ENCODE peak calls at places on chromosomes 2 and 18, in four cellular contexts. One of them, this sample, is unnamed.

GRCh38 chr2:96110621-96111256 is 5.6 kb downstream of the ADRA2B start:
- DNase-seq in stimulated activated CD4-positive, alpha-beta T cell treated with anti-CD3 and anti-CD28 coated beads, Interleukin-4, amount 100 ng/mL, for 4 hours: no peak
- DNase-seq in iris pigment epithelial cell: no peak
- DNase-seq in stimulated activated CD8-positive, alpha-beta memory T cell treated with anti-CD3 and anti-CD28 coated beads, Interleukin-7, amount 100 ng/mL, for 24 hours: no peak
- DNase-seq in this sample: no peak

GRCh38 chr2:13584020-13584419 is 867.3 kb downstream of the TRIB2 start:
- DNase-seq in stimulated activated CD4-positive, alpha-beta T cell treated with anti-CD3 and anti-CD28 coated beads, Interleukin-4, amount 100 ng/mL, for 4 hours: no peak
- DNase-seq in stimulated activated CD8-positive, alpha-beta memory T cell treated with anti-CD3 and anti-CD28 coated beads, Interleukin-7, amount 100 ng/mL, for 24 hours: no peak
- DNase-seq in iris pigment epithelial cell: no peak
- DNase-seq in this sample: no peak

GRCh38 chr18:48363167-48363566 is 46.0 kb downstream of the ZBTB7C start:
- DNase-seq in iris pigment epithelial cell: no peak
- DNase-seq in stimulated activated CD4-positive, alpha-beta T cell treated with anti-CD3 and anti-CD28 coated beads, Interleukin-4, amount 100 ng/mL, for 4 hours: no peak
- DNase-seq in stimulated activated CD8-positive, alpha-beta memory T cell treated with anti-CD3 and anti-CD28 coated beads, Interleukin-7, amount 100 ng/mL, for 24 hours: no peak
- DNase-seq in this sample: no peak

GRCh38 chr2:143745060-143745459 is 615.8 kb downstream of the ARHGAP15 start:
- DNase-seq in iris pigment epithelial cell: no peak
- DNase-seq in stimulated activated CD8-positive, alpha-beta memory T cell treated with anti-CD3 and anti-CD28 coated beads, Interleukin-7, amount 100 ng/mL, for 24 hours: no peak
- DNase-seq in stimulated activated CD4-positive, alpha-beta T cell treated with anti-CD3 and anti-CD28 coated beads, Interleukin-4, amount 100 ng/mL, for 4 hours: no peak
- DNase-seq in this sample: no peak

GRCh38 chr18:8615397-8616025 is 6.3 kb downstream of the RAB12 start:
- DNase-seq in stimulated activated CD8-positive, alpha-beta memory T cell treated with anti-CD3 and anti-CD28 coated beads, Interleukin-7, amount 100 ng/mL, for 24 hours: no peak
- DNase-seq in stimulated activated CD4-positive, alpha-beta T cell treated with anti-CD3 and anti-CD28 coated beads, Interleukin-4, amount 100 ng/mL, for 4 hours: no peak
- DNase-seq in iris pigment epithelial cell: peak; percentile 91
- DNase-seq in this sample: no peak

GRCh38 chr2:85843543-85843942 is 45.2 kb downstream of the ST3GAL5 start:
- DNase-seq in iris pigment epithelial cell: peak; percentile 22
- DNase-seq in stimulated activated CD4-positive, alpha-beta T cell treated with anti-CD3 and anti-CD28 coated beads, Interleukin-4, amount 100 ng/mL, for 4 hours: no peak
- DNase-seq in stimulated activated CD8-positive, alpha-beta memory T cell treated with anti-CD3 and anti-CD28 coated beads, Interleukin-7, amount 100 ng/mL, for 24 hours: peak; percentile 32
- DNase-seq in this sample: peak; percentile 25

GRCh38 chr2:241798631-241799521 is 10.1 kb upstream of the NEU4 start:
- DNase-seq in stimulated activated CD8-positive, alpha-beta memory T cell treated with anti-CD3 and anti-CD28 coated beads, Interleukin-7, amount 100 ng/mL, for 24 hours: no peak
- DNase-seq in iris pigment epithelial cell: no peak
- DNase-seq in stimulated activated CD4-positive, alpha-beta T cell treated with anti-CD3 and anti-CD28 coated beads, Interleukin-4, amount 100 ng/mL, for 4 hours: no peak
- DNase-seq in this sample: no peak

GRCh38 chr2:236531991-236532390 is 37.6 kb upstream of the ACKR3 start:
- DNase-seq in stimulated activated CD4-positive, alpha-beta T cell treated with anti-CD3 and anti-CD28 coated beads, Interleukin-4, amount 100 ng/mL, for 4 hours: no peak
- DNase-seq in iris pigment epithelial cell: no peak
- DNase-seq in stimulated activated CD8-positive, alpha-beta memory T cell treated with anti-CD3 and anti-CD28 coated beads, Interleukin-7, amount 100 ng/mL, for 24 hours: no peak
- DNase-seq in this sample: no peak

GRCh38 chr2:226799976-226800940 is 638 bp upstream of the IRS1 start:
- DNase-seq in stimulated activated CD8-positive, alpha-beta memory T cell treated with anti-CD3 and anti-CD28 coated beads, Interleukin-7, amount 100 ng/mL, for 24 hours: no peak
- DNase-seq in stimulated activated CD4-positive, alpha-beta T cell treated with anti-CD3 and anti-CD28 coated beads, Interleukin-4, amount 100 ng/mL, for 4 hours: no peak
- DNase-seq in iris pigment epithelial cell: peak; percentile 42
- DNase-seq in this sample: peak; percentile 19

GRCh38 chr2:234377761-234378341 is 119.0 kb downstream of the ARL4C start:
- DNase-seq in iris pigment epithelial cell: peak; percentile 40
- DNase-seq in stimulated activated CD8-positive, alpha-beta memory T cell treated with anti-CD3 and anti-CD28 coated beads, Interleukin-7, amount 100 ng/mL, for 24 hours: no peak
- DNase-seq in stimulated activated CD4-positive, alpha-beta T cell treated with anti-CD3 and anti-CD28 coated beads, Interleukin-4, amount 100 ng/mL, for 4 hours: no peak
- DNase-seq in this sample: no peak

GRCh38 chr2:220521591-220521990 is 894.2 kb downstream of the SLC4A3 start:
- DNase-seq in stimulated activated CD8-positive, alpha-beta memory T cell treated with anti-CD3 and anti-CD28 coated beads, Interleukin-7, amount 100 ng/mL, for 24 hours: no peak
- DNase-seq in stimulated activated CD4-positive, alpha-beta T cell treated with anti-CD3 and anti-CD28 coated beads, Interleukin-4, amount 100 ng/mL, for 4 hours: no peak
- DNase-seq in iris pigment epithelial cell: no peak
- DNase-seq in this sample: no peak

GRCh38 chr2:152532241-152532640 is 185.0 kb downstream of the PRPF40A start:
- DNase-seq in stimulated activated CD4-positive, alpha-beta T cell treated with anti-CD3 and anti-CD28 coated beads, Interleukin-4, amount 100 ng/mL, for 4 hours: no peak
- DNase-seq in iris pigment epithelial cell: no peak
- DNase-seq in stimulated activated CD8-positive, alpha-beta memory T cell treated with anti-CD3 and anti-CD28 coated beads, Interleukin-7, amount 100 ng/mL, for 24 hours: no peak
- DNase-seq in this sample: no peak

GRCh38 chr2:191202881-191203397 is 42.3 kb upstream of the MYO1B start:
- DNase-seq in iris pigment epithelial cell: peak; percentile 27
- DNase-seq in stimulated activated CD4-positive, alpha-beta T cell treated with anti-CD3 and anti-CD28 coated beads, Interleukin-4, amount 100 ng/mL, for 4 hours: no peak
- DNase-seq in stimulated activated CD8-positive, alpha-beta memory T cell treated with anti-CD3 and anti-CD28 coated beads, Interleukin-7, amount 100 ng/mL, for 24 hours: no peak
- DNase-seq in this sample: no peak

GRCh38 chr2:171824086-171824485 is 70.0 kb downstream of the SLC25A12 start:
- DNase-seq in stimulated activated CD4-positive, alpha-beta T cell treated with anti-CD3 and anti-CD28 coated beads, Interleukin-4, amount 100 ng/mL, for 4 hours: no peak
- DNase-seq in iris pigment epithelial cell: peak; percentile 84
- DNase-seq in stimulated activated CD8-positive, alpha-beta memory T cell treated with anti-CD3 and anti-CD28 coated beads, Interleukin-7, amount 100 ng/mL, for 24 hours: no peak
- DNase-seq in this sample: no peak

GRCh38 chr2:16653799-16654198 is 11.8 kb downstream of the CYRIA start:
- DNase-seq in iris pigment epithelial cell: no peak
- DNase-seq in stimulated activated CD4-positive, alpha-beta T cell treated with anti-CD3 and anti-CD28 coated beads, Interleukin-4, amount 100 ng/mL, for 4 hours: no peak
- DNase-seq in stimulated activated CD8-positive, alpha-beta memory T cell treated with anti-CD3 and anti-CD28 coated beads, Interleukin-7, amount 100 ng/mL, for 24 hours: no peak
- DNase-seq in this sample: no peak

GRCh38 chr2:237474931-237475703 is 11.9 kb upstream of the MLPH start:
- DNase-seq in iris pigment epithelial cell: peak; percentile 82
- DNase-seq in stimulated activated CD4-positive, alpha-beta T cell treated with anti-CD3 and anti-CD28 coated beads, Interleukin-4, amount 100 ng/mL, for 4 hours: peak; percentile 67
- DNase-seq in stimulated activated CD8-positive, alpha-beta memory T cell treated with anti-CD3 and anti-CD28 coated beads, Interleukin-7, amount 100 ng/mL, for 24 hours: peak; percentile 52
- DNase-seq in this sample: peak; percentile 77

GRCh38 chr2:99670768-99671734 is 181.2 kb upstream of the REV1 start:
- DNase-seq in stimulated activated CD4-positive, alpha-beta T cell treated with anti-CD3 and anti-CD28 coated beads, Interleukin-4, amount 100 ng/mL, for 4 hours: no peak
- DNase-seq in stimulated activated CD8-positive, alpha-beta memory T cell treated with anti-CD3 and anti-CD28 coated beads, Interleukin-7, amount 100 ng/mL, for 24 hours: no peak
- DNase-seq in iris pigment epithelial cell: no peak
- DNase-seq in this sample: no peak

GRCh38 chr2:237201461-237202287 is 116.0 kb downstream of the COPS8 start:
- DNase-seq in iris pigment epithelial cell: peak; percentile 84
- DNase-seq in stimulated activated CD8-positive, alpha-beta memory T cell treated with anti-CD3 and anti-CD28 coated beads, Interleukin-7, amount 100 ng/mL, for 24 hours: no peak
- DNase-seq in stimulated activated CD4-positive, alpha-beta T cell treated with anti-CD3 and anti-CD28 coated beads, Interleukin-4, amount 100 ng/mL, for 4 hours: no peak
- DNase-seq in this sample: no peak

GRCh38 chr2:178265851-178266250 is 71.5 kb downstream of the OSBPL6 start:
- DNase-seq in stimulated activated CD4-positive, alpha-beta T cell treated with anti-CD3 and anti-CD28 coated beads, Interleukin-4, amount 100 ng/mL, for 4 hours: no peak
- DNase-seq in iris pigment epithelial cell: no peak
- DNase-seq in stimulated activated CD8-positive, alpha-beta memory T cell treated with anti-CD3 and anti-CD28 coated beads, Interleukin-7, amount 100 ng/mL, for 24 hours: no peak
- DNase-seq in this sample: no peak

GRCh38 chr18:27411911-27412310 is 226.8 kb upstream of the CHST9 start:
- DNase-seq in iris pigment epithelial cell: peak; percentile 39
- DNase-seq in stimulated activated CD8-positive, alpha-beta memory T cell treated with anti-CD3 and anti-CD28 coated beads, Interleukin-7, amount 100 ng/mL, for 24 hours: no peak
- DNase-seq in stimulated activated CD4-positive, alpha-beta T cell treated with anti-CD3 and anti-CD28 coated beads, Interleukin-4, amount 100 ng/mL, for 4 hours: no peak
- DNase-seq in this sample: no peak

GRCh38 chr2:71908798-71909197 is 238.9 kb downstream of the CYP26B1 start:
- DNase-seq in iris pigment epithelial cell: no peak
- DNase-seq in stimulated activated CD4-positive, alpha-beta T cell treated with anti-CD3 and anti-CD28 coated beads, Interleukin-4, amount 100 ng/mL, for 4 hours: no peak
- DNase-seq in stimulated activated CD8-positive, alpha-beta memory T cell treated with anti-CD3 and anti-CD28 coated beads, Interleukin-7, amount 100 ng/mL, for 24 hours: no peak
- DNase-seq in this sample: no peak

GRCh38 chr2:233085839-233086150 is 25.7 kb downstream of the INPP5D start:
- DNase-seq in iris pigment epithelial cell: no peak
- DNase-seq in stimulated activated CD4-positive, alpha-beta T cell treated with anti-CD3 and anti-CD28 coated beads, Interleukin-4, amount 100 ng/mL, for 4 hours: no peak
- DNase-seq in stimulated activated CD8-positive, alpha-beta memory T cell treated with anti-CD3 and anti-CD28 coated beads, Interleukin-7, amount 100 ng/mL, for 24 hours: no peak
- DNase-seq in this sample: no peak

GRCh38 chr2:163800889-163801498 is 65.2 kb upstream of the FIGN start:
- DNase-seq in iris pigment epithelial cell: peak; percentile 72
- DNase-seq in stimulated activated CD4-positive, alpha-beta T cell treated with anti-CD3 and anti-CD28 coated beads, Interleukin-4, amount 100 ng/mL, for 4 hours: no peak
- DNase-seq in stimulated activated CD8-positive, alpha-beta memory T cell treated with anti-CD3 and anti-CD28 coated beads, Interleukin-7, amount 100 ng/mL, for 24 hours: no peak
- DNase-seq in this sample: no peak

This sample was measured in MM.1S.